ENCODE peak calls at places on chromosomes 11 and 22, in four cellular contexts. P, D, A and M are unnamed samples.

GRCh38 chr11:11288972-11289616 is 64.0 kb downstream of the CSNK2A3 start:
- DNase-seq in A (no peak), P (no peak), D (peak; percentile 48), M (no peak)

GRCh38 chr11:134235399-134235798 is 10.9 kb downstream of the VPS26B start:
- DNase-seq in D (no peak), A (no peak), P (no peak), M (no peak)

GRCh38 chr11:70476669-70477068 is 78.3 kb downstream of the CTTN start:
- DNase-seq in D (no peak), P (no peak), A (no peak), M (no peak)

GRCh38 chr11:34266987-34267386 is 90.8 kb downstream of the ABTB2 start:
- DNase-seq in D (no peak), A (peak; percentile 65), P (no peak), M (no peak)

GRCh38 chr11:65053826-65054503 is 4.4 kb downstream of the NAALADL1 start:
- DNase-seq in A (no peak), P (no peak), D (no peak), M (no peak)

GRCh38 chr11:120652705-120653335 is 141.3 kb downstream of the GRIK4 start:
- DNase-seq in P (no peak), A (no peak), D (no peak), M (no peak)

GRCh38 chr11:35919244-35919643 is 24.6 kb upstream of the LDLRAD3 start:
- DNase-seq in P (peak; percentile 38), A (no peak), D (no peak), M (no peak)

GRCh38 chr22:41262250-41262765 is 21.6 kb upstream of the CHADL start:
- DNase-seq in D (no peak), A (no peak), P (no peak), M (no peak)

GRCh38 chr11:7630002-7630401 is 43.3 kb downstream of the CYB5R2 start:
- DNase-seq in D (no peak), P (peak; percentile 4), A (no peak), M (no peak)

GRCh38 chr11:126436209-126436608 is 80.7 kb downstream of the ST3GAL4 start:
- DNase-seq in A (no peak), P (no peak), D (no peak), M (no peak)

GRCh38 chr11:68658661-68659060 is 25.7 kb upstream of the GAL start:
- DNase-seq in D (no peak), A (no peak), P (peak; percentile 24), M (no peak)

GRCh38 chr11:116504541-116505149 is 268.1 kb downstream of the BUD13 start:
- DNase-seq in D (no peak), A (no peak), P (no peak), M (no peak)

GRCh38 chr22:27727673-27728451 is 73.7 kb downstream of the MN1 start:
- DNase-seq in D (no peak), P (peak; percentile 47), A (no peak), M (no peak)

GRCh38 chr11:124667601-124668000 is 5.9 kb downstream of the SIAE start:
- DNase-seq in A (no peak), D (no peak), P (no peak), M (no peak)

GRCh38 chr22:46674367-46674781 is 54.2 kb downstream of the GRAMD4 start:
- DNase-seq in P (no peak), D (peak; percentile 83), A (peak; percentile 45), M (no peak)

GRCh38 chr11:84800755-84801346 is 826.3 kb downstream of the DLG2 start:
- DNase-seq in P (peak; percentile 77), D (no peak), A (no peak), M (no peak)

GRCh38 chr11:102704841-102705240 is 728 bp downstream of the MMP27 start:
- DNase-seq in D (no peak), P (no peak), A (no peak), M (no peak)

GRCh38 chr11:129075757-129076156 is 116.4 kb downstream of the ARHGAP32 start:
- DNase-seq in P (no peak), D (no peak), A (no peak), M (no peak)

GRCh38 chr11:74438681-74439080 is 28.7 kb downstream of the KCNE3 start:
- DNase-seq in P (no peak), A (no peak), D (no peak), M (no peak)

GRCh38 chr11:59668188-59668949 is 468 bp downstream of the PATL1 start:
- DNase-seq in P (peak; percentile 80), D (peak; percentile 86), A (peak; percentile 52), M (peak; percentile 25)

GRCh38 chr22:17106785-17107546 is 14.2 kb downstream of the TMEM121B start:
- DNase-seq in A (no peak), D (peak; percentile 59), P (no peak), M (no peak)

GRCh38 chr22:17806437-17806836 is 32.2 kb upstream of the BID start:
- DNase-seq in D (no peak), A (no peak), P (no peak), M (no peak)

GRCh38 chr11:69200331-69201047 is 44.8 kb downstream of the SMIM38 start:
- DNase-seq in D (peak; percentile 50), P (no peak), A (no peak), M (no peak)

GRCh38 chr22:50191041-50191740 is 5.5 kb downstream of the TRABD start:
- DNase-seq in D (no peak), A (no peak), P (peak; percentile 45), M (no peak)

GRCh38 chr11:117070016-117070415 is 28.2 kb downstream of the SIK3 start:
- DNase-seq in D (no peak), A (no peak), P (no peak), M (no peak)

GRCh38 chr11:1051356-1052132 is 15.0 kb upstream of the MUC6 start:
- DNase-seq in P (no peak), D (peak; percentile 42), A (no peak), M (no peak)

GRCh38 chr11:63516109-63516508 is 10.2 kb downstream of the LGALS12 start:
- DNase-seq in D (no peak), A (no peak), P (no peak), M (no peak)

GRCh38 chr11:93611836-93612677 is 49.4 kb upstream of the CEP295 start:
- DNase-seq in D (no peak), A (no peak), P (no peak), M (no peak)

GRCh38 chr11:61102667-61103491 is 590 bp downstream of the CD5 start:
- DNase-seq in D (no peak), P (no peak), A (no peak), M (no peak)

GRCh38 chr11:78855146-78855545 is 280.5 kb upstream of the NARS2 start:
- DNase-seq in A (no peak), D (no peak), P (peak; percentile 46), M (no peak)

GRCh38 chr22:23678133-23678532 is 12.7 kb upstream of the RGL4 start:
- DNase-seq in D (peak; percentile 19), P (no peak), A (no peak), M (no peak)

GRCh38 chr22:28917747-28918543 is 34.6 kb downstream of the ZNRF3 start:
- DNase-seq in D (peak; percentile 67), A (no peak), P (no peak), M (no peak)

GRCh38 chr22:50184004-50184461 is 1.7 kb upstream of the TRABD start:
- DNase-seq in P (peak; percentile 67), D (peak; percentile 89), A (peak; percentile 85), M (no peak)

GRCh38 chr11:60840711-60841430 is 1.0 kb upstream of the CCDC86 start:
- DNase-seq in A (peak; percentile 54), D (peak; percentile 76), P (peak; percentile 92), M (no peak)

GRCh38 chr11:18172686-18173085 is at the start of gene MRGPRX4:
- DNase-seq in P (no peak), A (no peak), D (no peak), M (no peak)

GRCh38 chr22:23838686-23839468 is at the start of gene DERL3:
- DNase-seq in D (peak; percentile 98), P (peak; percentile 97), A (peak; percentile 96), M (peak; percentile 99)